ENCODE peak calls at places on chromosomes 13 and 19, in six cellular contexts. J, P, L, A, X and N are unnamed samples.

GRCh38 chr19:15461694-15462093 is 2.6 kb downstream of the RASAL3 start:
- DNase-seq in J (no peak), P (no peak), L (no peak), A (no peak), X (no peak), N (no peak)

GRCh38 chr19:1116726-1117581 is 13.2 kb downstream of the GPX4 start:
- DNase-seq in J (no peak), P (no peak), L (no peak), A (no peak), X (no peak), N (no peak)

GRCh38 chr19:57903298-57904174 is 12.9 kb downstream of the ZNF417 start:
- DNase-seq in J (peak), P (no peak), L (no peak), A (no peak), X (no peak), N (peak)

GRCh38 chr13:50909605-50910482 is at the start of gene RNASEH2B:
- DNase-seq in J (peak), P (peak), L (peak), A (peak), X (peak), N (no peak)

GRCh38 chr13:110014719-110015118 is 228.3 kb upstream of the IRS2 start:
- DNase-seq in J (no peak), P (no peak), L (no peak), A (no peak), X (no peak), N (no peak)

GRCh38 chr19:44582581-44583265 is 30.6 kb upstream of the IGSF23 start:
- DNase-seq in J (peak), P (no peak), L (peak), A (no peak), X (no peak), N (no peak)

GRCh38 chr13:73406454-73406853 is 347.6 kb downstream of the KLF5 start:
- DNase-seq in J (no peak), P (no peak), L (no peak), A (no peak), X (no peak), N (no peak)

GRCh38 chr19:917323-918151 is at the start of gene KISS1R:
- DNase-seq in J (peak), P (no peak), L (peak), A (no peak), X (no peak), N (no peak)

GRCh38 chr13:64239372-64239771 is 2823.7 kb upstream of the PCDH20 start:
- DNase-seq in J (peak), P (no peak), L (no peak), A (no peak), X (no peak), N (peak)

GRCh38 chr13:111857846-111858560 is 208.9 kb upstream of the SOX1 start:
- DNase-seq in J (no peak), P (no peak), L (no peak), A (no peak), X (no peak), N (no peak)

GRCh38 chr13:76380436-76381065 is 505.7 kb downstream of the KCTD12 start:
- DNase-seq in J (no peak), P (no peak), L (no peak), A (no peak), X (no peak), N (no peak)

GRCh38 chr19:41785653-41786052 is 10.7 kb upstream of the CEACAM3 start:
- DNase-seq in J (peak), P (peak), L (peak), A (peak), X (peak), N (peak)

GRCh38 chr19:19410553-19411550 is 5.4 kb downstream of the GATAD2A start:
- DNase-seq in J (peak), P (no peak), L (peak), A (no peak), X (no peak), N (no peak)

GRCh38 chr19:28359819-28360414 is 853.0 kb downstream of the UQCRFS1 start:
- DNase-seq in J (no peak), P (no peak), L (no peak), A (no peak), X (no peak), N (no peak)

GRCh38 chr13:62687727-62688126 is 1272.1 kb upstream of the PCDH20 start:
- DNase-seq in J (no peak), P (no peak), L (peak), A (no peak), X (no peak), N (no peak)

GRCh38 chr13:53782400-53783030 is 753.9 kb downstream of the OLFM4 start:
- DNase-seq in J (peak), P (peak), L (peak), A (peak), X (peak), N (peak)

GRCh38 chr13:51801631-51802099 is 2.3 kb downstream of the DHRS12 start:
- DNase-seq in J (peak), P (peak), L (no peak), A (peak), X (peak), N (no peak)

GRCh38 chr13:102729560-102730275 is 34.9 kb upstream of the METTL21C start:
- DNase-seq in J (peak), P (no peak), L (no peak), A (no peak), X (no peak), N (no peak)

GRCh38 chr19:3520166-3521103 is 14.3 kb downstream of the FZR1 start:
- DNase-seq in J (no peak), P (peak), L (no peak), A (no peak), X (no peak), N (no peak)

GRCh38 chr19:1466461-1467227 is 12.4 kb downstream of the C19orf25 start:
- DNase-seq in J (peak), P (no peak), L (no peak), A (no peak), X (no peak), N (no peak)

GRCh38 chr13:111371211-111371610 is 50.8 kb downstream of the TEX29 start:
- DNase-seq in J (peak), P (no peak), L (no peak), A (peak), X (no peak), N (no peak)